ENCODE peak calls at places on chromosomes 7 and 10, in ten cellular contexts. J is stimulated activated CD4-positive, alpha-beta T cell treated with anti-CD3 and anti-CD28 coated beads, Interleukin-4, amount 100 ng/mL, for 24 hours; O is effector CD4-positive, alpha-beta T cell; T is hypothalamus; D is NCI-H1417 treated with DMSO at 0.1 percent for 48 hours; X is activated naive CD4-positive, alpha-beta T cell; W is midbrain; G is AG04450; P is natural killer cell; L is tibial artery. K is an unnamed sample.

GRCh38 chr7:113140956-113141355 is 22.6 kb upstream of the SMIM30 start:
- DNase-seq in D (no peak), O (no peak), G (no peak), T (no peak), W (no peak), X (no peak), J (no peak), P (no peak), L (no peak), K (no peak)

GRCh38 chr7:29113384-29114102 is 32.8 kb downstream of the CPVL start:
- DNase-seq in G (no peak), D (no peak), T (no peak), L (no peak), J (no peak), O (no peak), X (no peak), W (no peak), P (no peak), K (no peak)

GRCh38 chr10:103622286-103622685 is 128.8 kb downstream of the NEURL1 start:
- DNase-seq in X (no peak), O (no peak), W (no peak), D (no peak), G (no peak), J (no peak), T (no peak), L (no peak), P (no peak), K (no peak)

GRCh38 chr10:86139066-86139657 is 227.4 kb downstream of the GRID1 start:
- DNase-seq in T (no peak), D (no peak), P (no peak), O (no peak), J (peak), W (peak), L (no peak), X (no peak), G (no peak), K (peak)

GRCh38 chr10:120511165-120511564 is 54.1 kb downstream of the PLPP4 start:
- DNase-seq in O (no peak), G (no peak), J (no peak), P (no peak), D (no peak), L (no peak), T (no peak), W (no peak), X (no peak), K (no peak)

GRCh38 chr7:112302566-112302965 is 96.1 kb downstream of the ZNF277 start:
- DNase-seq in X (no peak), D (no peak), O (no peak), J (no peak), G (no peak), P (no peak), W (no peak), T (no peak), L (no peak), K (no peak)

GRCh38 chr10:98310721-98311120 is 42.7 kb upstream of the LOXL4 start:
- DNase-seq in P (no peak), X (no peak), O (no peak), D (no peak), W (no peak), G (no peak), J (no peak), T (no peak), L (no peak), K (no peak)

GRCh38 chr7:106111671-106112117 is 418 bp downstream of the SYPL1 start:
- DNase-seq in G (peak), W (peak), J (peak), D (peak), O (no peak), T (no peak), L (peak), X (no peak), P (no peak), K (no peak)

GRCh38 chr7:121219031-121219430 is 109.8 kb upstream of the WNT16 start:
- DNase-seq in L (no peak), X (no peak), D (no peak), P (no peak), T (no peak), O (no peak), G (no peak), J (no peak), W (no peak), K (no peak)

GRCh38 chr10:17232276-17232987 is 4.4 kb downstream of the VIM start:
- DNase-seq in G (no peak), L (no peak), W (no peak), P (no peak), D (no peak), T (no peak), J (no peak), X (no peak), O (no peak), K (no peak)

GRCh38 chr7:94389381-94389780 is 5.3 kb upstream of the COL1A2 start:
- DNase-seq in G (no peak), J (no peak), D (no peak), T (no peak), X (no peak), L (no peak), P (no peak), O (no peak), W (no peak), K (no peak)

GRCh38 chr10:112771733-112772132 is 178.3 kb upstream of the TCF7L2 start:
- DNase-seq in O (no peak), D (no peak), T (no peak), J (no peak), W (no peak), P (no peak), X (no peak), L (no peak), G (no peak), K (no peak)

GRCh38 chr7:28672397-28672797 is 260.1 kb downstream of the CREB5 start:
- DNase-seq in W (no peak), X (no peak), G (no peak), P (no peak), L (no peak), D (no peak), T (no peak), J (no peak), O (no peak), K (no peak)

GRCh38 chr7:100632951-100633717 is 8.2 kb downstream of the TFR2 start:
- DNase-seq in G (no peak), P (peak), O (peak), D (peak), J (peak), X (peak), L (peak), W (no peak), T (no peak), K (no peak)

GRCh38 chr7:155285423-155286220 is 12.1 kb upstream of the INSIG1 start:
- DNase-seq in G (no peak), X (no peak), J (no peak), D (no peak), T (no peak), W (no peak), P (no peak), L (no peak), O (no peak), K (no peak)

GRCh38 chr7:17946591-17946990 is 6.3 kb upstream of the SNX13 start:
- DNase-seq in O (no peak), X (no peak), L (no peak), T (no peak), W (no peak), D (no peak), P (no peak), G (no peak), J (no peak), K (no peak)

GRCh38 chr7:150405584-150406310 is 26.6 kb downstream of the ZNF775 start:
- DNase-seq in J (peak), W (peak), T (no peak), D (no peak), X (peak), L (peak), O (peak), G (no peak), P (peak), K (no peak)

GRCh38 chr10:86363184-86363832 is 3.3 kb downstream of the GRID1 start:
- DNase-seq in O (no peak), G (no peak), J (no peak), D (no peak), T (peak), X (no peak), W (no peak), P (no peak), L (peak), K (no peak)